ENCODE peak calls at places on chromosomes 2 and 18, in four cellular contexts. One of them, this sample, is unnamed.

GRCh38 chr18:72541871-72542690 is 2.1 kb downstream of the CBLN2 start:
- DNase-seq in CD4-positive, alpha-beta T cell: no peak
- DNase-seq in right lobe of liver: no peak
- DNase-seq in CD4-positive, alpha-beta memory T cell: no peak
- DNase-seq in this sample: no peak

GRCh38 chr2:10493636-10494281 is 45.6 kb upstream of the ODC1 start:
- DNase-seq in CD4-positive, alpha-beta memory T cell: peak
- DNase-seq in CD4-positive, alpha-beta T cell: peak
- DNase-seq in right lobe of liver: peak
- DNase-seq in this sample: no peak

GRCh38 chr18:38198956-38199355 is 633.4 kb upstream of the CELF4 start:
- DNase-seq in CD4-positive, alpha-beta memory T cell: no peak
- DNase-seq in right lobe of liver: no peak
- DNase-seq in CD4-positive, alpha-beta T cell: no peak
- DNase-seq in this sample: no peak

GRCh38 chr2:63880603-63881002 is 38.9 kb downstream of the UGP2 start:
- DNase-seq in CD4-positive, alpha-beta T cell: no peak
- DNase-seq in right lobe of liver: no peak
- DNase-seq in CD4-positive, alpha-beta memory T cell: no peak
- DNase-seq in this sample: no peak

GRCh38 chr2:100178085-100178788 is 35.8 kb upstream of the AFF3 start:
- DNase-seq in right lobe of liver: no peak
- DNase-seq in CD4-positive, alpha-beta memory T cell: peak
- DNase-seq in CD4-positive, alpha-beta T cell: no peak
- DNase-seq in this sample: no peak

GRCh38 chr2:29281086-29281485 is 165.9 kb downstream of the CLIP4 start:
- DNase-seq in CD4-positive, alpha-beta T cell: no peak
- DNase-seq in right lobe of liver: no peak
- DNase-seq in CD4-positive, alpha-beta memory T cell: no peak
- DNase-seq in this sample: no peak

GRCh38 chr2:71576541-71576940 is 123.2 kb downstream of the DYSF start:
- DNase-seq in CD4-positive, alpha-beta memory T cell: no peak
- DNase-seq in CD4-positive, alpha-beta T cell: no peak
- DNase-seq in right lobe of liver: no peak
- DNase-seq in this sample: no peak

GRCh38 chr2:232647261-232647660 is 13.9 kb downstream of the EFHD1 start:
- DNase-seq in CD4-positive, alpha-beta memory T cell: no peak
- DNase-seq in CD4-positive, alpha-beta T cell: no peak
- DNase-seq in right lobe of liver: peak
- DNase-seq in this sample: no peak

GRCh38 chr18:22238036-22238435 is 68.6 kb downstream of the GATA6 start:
- DNase-seq in CD4-positive, alpha-beta memory T cell: no peak
- DNase-seq in right lobe of liver: no peak
- DNase-seq in CD4-positive, alpha-beta T cell: no peak
- DNase-seq in this sample: no peak

GRCh38 chr2:179226203-179226960 is 38.2 kb downstream of the SESTD1 start:
- DNase-seq in CD4-positive, alpha-beta memory T cell: no peak
- DNase-seq in CD4-positive, alpha-beta T cell: no peak
- DNase-seq in right lobe of liver: peak
- DNase-seq in this sample: no peak

GRCh38 chr18:76493213-76494107 is 1.6 kb downstream of the ZNF516 start:
- DNase-seq in right lobe of liver: no peak
- DNase-seq in CD4-positive, alpha-beta T cell: no peak
- DNase-seq in CD4-positive, alpha-beta memory T cell: peak
- DNase-seq in this sample: peak

GRCh38 chr2:23520256-23520655 is 135.3 kb downstream of the KLHL29 start:
- DNase-seq in CD4-positive, alpha-beta memory T cell: no peak
- DNase-seq in right lobe of liver: no peak
- DNase-seq in CD4-positive, alpha-beta T cell: no peak
- DNase-seq in this sample: no peak

GRCh38 chr18:13276530-13277520 is 58.3 kb downstream of the LDLRAD4 start:
- DNase-seq in right lobe of liver: no peak
- DNase-seq in CD4-positive, alpha-beta memory T cell: peak
- DNase-seq in CD4-positive, alpha-beta T cell: no peak
- DNase-seq in this sample: no peak

GRCh38 chr2:64211471-64211870 is 67.3 kb upstream of the PELI1 start:
- DNase-seq in right lobe of liver: no peak
- DNase-seq in CD4-positive, alpha-beta memory T cell: no peak
- DNase-seq in CD4-positive, alpha-beta T cell: no peak
- DNase-seq in this sample: no peak

GRCh38 chr2:100236166-100236565 is 86.1 kb downstream of the LONRF2 start:
- DNase-seq in right lobe of liver: no peak
- DNase-seq in CD4-positive, alpha-beta memory T cell: no peak
- DNase-seq in CD4-positive, alpha-beta T cell: no peak
- DNase-seq in this sample: no peak

GRCh38 chr2:207202645-207203044 is 36.9 kb upstream of the KLF7 start:
- DNase-seq in CD4-positive, alpha-beta T cell: no peak
- DNase-seq in right lobe of liver: no peak
- DNase-seq in CD4-positive, alpha-beta memory T cell: no peak
- DNase-seq in this sample: peak

GRCh38 chr18:31447530-31448191 is at the start of gene DSG3:
- DNase-seq in right lobe of liver: no peak
- DNase-seq in CD4-positive, alpha-beta memory T cell: no peak
- DNase-seq in CD4-positive, alpha-beta T cell: no peak
- DNase-seq in this sample: no peak

GRCh38 chr2:72827999-72828646 is 2.3 kb upstream of the EXOC6B start:
- DNase-seq in CD4-positive, alpha-beta memory T cell: no peak
- DNase-seq in CD4-positive, alpha-beta T cell: no peak
- DNase-seq in right lobe of liver: no peak
- DNase-seq in this sample: no peak

GRCh38 chr2:62501794-62502500 is 4.0 kb downstream of the TMEM17 start:
- DNase-seq in CD4-positive, alpha-beta T cell: no peak
- DNase-seq in CD4-positive, alpha-beta memory T cell: no peak
- DNase-seq in right lobe of liver: no peak
- DNase-seq in this sample: peak

GRCh38 chr18:57909620-57910019 is 106.5 kb upstream of the ATP8B1 start:
- DNase-seq in CD4-positive, alpha-beta memory T cell: no peak
- DNase-seq in right lobe of liver: no peak
- DNase-seq in CD4-positive, alpha-beta T cell: no peak
- DNase-seq in this sample: no peak

GRCh38 chr2:102636283-102636907 is 17.0 kb downstream of the SLC9A2 start:
- DNase-seq in CD4-positive, alpha-beta memory T cell: no peak
- DNase-seq in CD4-positive, alpha-beta T cell: no peak
- DNase-seq in right lobe of liver: no peak
- DNase-seq in this sample: no peak

GRCh38 chr2:127084611-127085031 is 22.3 kb downstream of the BIN1 start:
- DNase-seq in CD4-positive, alpha-beta T cell: peak
- DNase-seq in CD4-positive, alpha-beta memory T cell: peak
- DNase-seq in right lobe of liver: no peak
- DNase-seq in this sample: no peak

GRCh38 chr2:231306791-231307440 is 88.6 kb upstream of the B3GNT7 start:
- DNase-seq in CD4-positive, alpha-beta T cell: no peak
- DNase-seq in right lobe of liver: no peak
- DNase-seq in CD4-positive, alpha-beta memory T cell: no peak
- DNase-seq in this sample: no peak

GRCh38 chr2:99637157-99637697 is 147.4 kb upstream of the REV1 start:
- DNase-seq in CD4-positive, alpha-beta memory T cell: no peak
- DNase-seq in CD4-positive, alpha-beta T cell: no peak
- DNase-seq in right lobe of liver: no peak
- DNase-seq in this sample: no peak

GRCh38 chr2:174376967-174377366 is 18.6 kb upstream of the SCRN3 start:
- DNase-seq in right lobe of liver: no peak
- DNase-seq in CD4-positive, alpha-beta T cell: no peak
- DNase-seq in CD4-positive, alpha-beta memory T cell: no peak
- DNase-seq in this sample: no peak

GRCh38 chr2:8426577-8426976 is 255.3 kb upstream of the ID2 start:
- DNase-seq in CD4-positive, alpha-beta T cell: no peak
- DNase-seq in CD4-positive, alpha-beta memory T cell: no peak
- DNase-seq in right lobe of liver: no peak
- DNase-seq in this sample: no peak

GRCh38 chr2:210577263-210578071 is 21.1 kb downstream of the CPS1 start:
- DNase-seq in CD4-positive, alpha-beta T cell: no peak
- DNase-seq in CD4-positive, alpha-beta memory T cell: peak
- DNase-seq in right lobe of liver: no peak
- DNase-seq in this sample: peak

GRCh38 chr2:207865210-207865609 is 95.5 kb upstream of the FZD5 start:
- DNase-seq in right lobe of liver: no peak
- DNase-seq in CD4-positive, alpha-beta T cell: no peak
- DNase-seq in CD4-positive, alpha-beta memory T cell: no peak
- DNase-seq in this sample: no peak

GRCh38 chr2:177783835-177784448 is 288.6 kb downstream of the PDE11A start:
- DNase-seq in CD4-positive, alpha-beta memory T cell: peak
- DNase-seq in CD4-positive, alpha-beta T cell: no peak
- DNase-seq in right lobe of liver: no peak
- DNase-seq in this sample: peak

GRCh38 chr2:37582371-37582770 is 89.1 kb downstream of the CDC42EP3 start:
- DNase-seq in CD4-positive, alpha-beta T cell: no peak
- DNase-seq in right lobe of liver: no peak
- DNase-seq in CD4-positive, alpha-beta memory T cell: no peak
- DNase-seq in this sample: no peak

GRCh38 chr18:23373564-23373963 is 79.5 kb upstream of the RIOK3 start:
- DNase-seq in right lobe of liver: no peak
- DNase-seq in CD4-positive, alpha-beta T cell: no peak
- DNase-seq in CD4-positive, alpha-beta memory T cell: no peak
- DNase-seq in this sample: no peak

GRCh38 chr2:233437439-233437955 is 83.2 kb downstream of the DGKD start:
- DNase-seq in right lobe of liver: no peak
- DNase-seq in CD4-positive, alpha-beta memory T cell: no peak
- DNase-seq in CD4-positive, alpha-beta T cell: no peak
- DNase-seq in this sample: no peak

GRCh38 chr2:9332136-9332852 is 91.0 kb downstream of the ITGB1BP1 start:
- DNase-seq in right lobe of liver: no peak
- DNase-seq in CD4-positive, alpha-beta memory T cell: no peak
- DNase-seq in CD4-positive, alpha-beta T cell: no peak
- DNase-seq in this sample: no peak

GRCh38 chr2:8392098-8392844 is 289.6 kb upstream of the ID2 start:
- DNase-seq in right lobe of liver: peak
- DNase-seq in CD4-positive, alpha-beta T cell: no peak
- DNase-seq in CD4-positive, alpha-beta memory T cell: no peak
- DNase-seq in this sample: no peak

GRCh38 chr2:239222346-239223028 is 178.3 kb downstream of the HDAC4 start:
- DNase-seq in right lobe of liver: no peak
- DNase-seq in CD4-positive, alpha-beta T cell: no peak
- DNase-seq in CD4-positive, alpha-beta memory T cell: no peak
- DNase-seq in this sample: no peak

GRCh38 chr18:76668546-76668945 is 153.8 kb upstream of the ZNF236 start:
- DNase-seq in right lobe of liver: no peak
- DNase-seq in CD4-positive, alpha-beta memory T cell: no peak
- DNase-seq in CD4-positive, alpha-beta T cell: no peak
- DNase-seq in this sample: no peak

GRCh38 chr2:1687254-1687653 is 57.1 kb downstream of the PXDN start:
- DNase-seq in CD4-positive, alpha-beta memory T cell: no peak
- DNase-seq in CD4-positive, alpha-beta T cell: no peak
- DNase-seq in right lobe of liver: no peak
- DNase-seq in this sample: no peak

GRCh38 chr2:1685078-1685956 is 59.0 kb downstream of the PXDN start:
- DNase-seq in right lobe of liver: no peak
- DNase-seq in CD4-positive, alpha-beta memory T cell: no peak
- DNase-seq in CD4-positive, alpha-beta T cell: no peak
- DNase-seq in this sample: no peak

GRCh38 chr2:1688161-1688560 is 56.2 kb downstream of the PXDN start:
- DNase-seq in CD4-positive, alpha-beta memory T cell: no peak
- DNase-seq in CD4-positive, alpha-beta T cell: no peak
- DNase-seq in right lobe of liver: no peak
- DNase-seq in this sample: no peak

GRCh38 chr2:1686784-1687105 is 57.6 kb downstream of the PXDN start:
- DNase-seq in CD4-positive, alpha-beta T cell: no peak
- DNase-seq in CD4-positive, alpha-beta memory T cell: no peak
- DNase-seq in right lobe of liver: no peak
- DNase-seq in this sample: no peak

GRCh38 chr2:1685957-1686783 is 58.1 kb downstream of the PXDN start:
- DNase-seq in CD4-positive, alpha-beta memory T cell: no peak
- DNase-seq in CD4-positive, alpha-beta T cell: no peak
- DNase-seq in right lobe of liver: no peak
- DNase-seq in this sample: no peak
- H3K27ac ChIP-seq in CD4-positive, alpha-beta memory T cell: no peak
- H3K27ac ChIP-seq in CD4-positive, alpha-beta T cell: no peak
- H3K27ac ChIP-seq in right lobe of liver: no peak
- H3K27ac ChIP-seq in this sample: no peak

GRCh38 chr2:105235388-105236059 is 6.0 kb upstream of the GPR45 start:
- DNase-seq in CD4-positive, alpha-beta T cell: peak
- DNase-seq in right lobe of liver: peak
- DNase-seq in CD4-positive, alpha-beta memory T cell: peak
- DNase-seq in this sample: peak
- H3K27ac ChIP-seq in CD4-positive, alpha-beta T cell: no peak
- H3K27ac ChIP-seq in right lobe of liver: no peak
- H3K27ac ChIP-seq in CD4-positive, alpha-beta memory T cell: no peak
- H3K27ac ChIP-seq in this sample: no peak

DNA sequence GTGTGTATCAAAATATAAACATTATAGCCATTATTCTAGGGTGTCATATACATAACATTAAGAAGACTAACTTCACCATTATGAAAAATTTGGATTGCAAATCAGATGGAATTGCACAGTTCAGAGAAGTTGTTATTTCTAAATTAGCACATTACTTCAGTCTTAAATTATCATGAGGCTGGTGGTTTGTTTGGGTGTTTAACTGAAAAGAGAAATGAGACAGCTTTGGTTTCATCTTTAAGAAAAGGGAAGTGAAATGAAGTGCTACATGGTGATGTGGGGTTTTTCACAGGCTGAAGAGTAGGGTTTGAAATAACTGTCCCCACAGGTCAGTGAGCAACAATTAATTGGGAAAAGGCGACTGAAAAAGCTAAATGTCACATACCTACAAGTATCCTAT is 161.2 kb upstream of the XIRP2 start:
- DNase-seq in CD4-positive, alpha-beta memory T cell: no peak
- DNase-seq in right lobe of liver: no peak
- DNase-seq in CD4-positive, alpha-beta T cell: no peak
- DNase-seq in this sample: no peak
- H3K27ac ChIP-seq in CD4-positive, alpha-beta memory T cell: no peak
- H3K27ac ChIP-seq in right lobe of liver: no peak
- H3K27ac ChIP-seq in CD4-positive, alpha-beta T cell: no peak
- H3K27ac ChIP-seq in this sample: no peak

GRCh38 chr18:60246606-60247005 is 126.0 kb downstream of the MC4R start:
- DNase-seq in right lobe of liver: no peak
- DNase-seq in CD4-positive, alpha-beta memory T cell: no peak
- DNase-seq in CD4-positive, alpha-beta T cell: no peak
- DNase-seq in this sample: no peak

GRCh38 chr18:60248563-60249330 is 123.8 kb downstream of the MC4R start:
- DNase-seq in right lobe of liver: no peak
- DNase-seq in CD4-positive, alpha-beta T cell: no peak
- DNase-seq in CD4-positive, alpha-beta memory T cell: no peak
- DNase-seq in this sample: no peak

GRCh38 chr18:60245096-60245495 is 127.5 kb downstream of the MC4R start:
- DNase-seq in CD4-positive, alpha-beta memory T cell: no peak
- DNase-seq in CD4-positive, alpha-beta T cell: no peak
- DNase-seq in right lobe of liver: no peak
- DNase-seq in this sample: no peak

GRCh38 chr18:60249388-60249787 is 123.2 kb downstream of the MC4R start:
- DNase-seq in right lobe of liver: no peak
- DNase-seq in CD4-positive, alpha-beta memory T cell: no peak
- DNase-seq in CD4-positive, alpha-beta T cell: no peak
- DNase-seq in this sample: no peak

GRCh38 chr18:60247103-60247502 is 125.5 kb downstream of the MC4R start:
- DNase-seq in CD4-positive, alpha-beta T cell: no peak
- DNase-seq in CD4-positive, alpha-beta memory T cell: no peak
- DNase-seq in right lobe of liver: no peak
- DNase-seq in this sample: no peak
- H3K27ac ChIP-seq in CD4-positive, alpha-beta T cell: no peak
- H3K27ac ChIP-seq in CD4-positive, alpha-beta memory T cell: no peak
- H3K27ac ChIP-seq in right lobe of liver: no peak
- H3K27ac ChIP-seq in this sample: no peak

This sample was measured in SK-N-MC.